ENCODE peak calls at places on chromosome 10, in five cellular contexts. One of them, this sample, is unnamed.

GRCh38 chr10:3805791-3806381 is 20.9 kb upstream of the KLF6 start:
- DNase-seq in stimulated activated CD4-positive, alpha-beta T cell treated with anti-CD3 and anti-CD28 coated beads, Interleukin-12 subunit alpha, Interleukin-12 subunit beta, amount 100 ng/mL, for 48 hours: no peak
- DNase-seq in left colon: no peak
- DNase-seq in AG10803: peak; percentile 88
- DNase-seq in SW480: peak; percentile 86
- DNase-seq in this sample: peak; percentile 46

GRCh38 chr10:59905066-59905734 is 1.2 kb downstream of the CCDC6 start:
- DNase-seq in stimulated activated CD4-positive, alpha-beta T cell treated with anti-CD3 and anti-CD28 coated beads, Interleukin-12 subunit alpha, Interleukin-12 subunit beta, amount 100 ng/mL, for 48 hours: peak; percentile 43
- DNase-seq in left colon: peak; percentile 58
- DNase-seq in SW480: peak; percentile 6
- DNase-seq in AG10803: no peak
- DNase-seq in this sample: peak; percentile 49

GRCh38 chr10:61643316-61643751 is 19.4 kb upstream of the CABCOCO1 start:
- DNase-seq in SW480: no peak
- DNase-seq in left colon: no peak
- DNase-seq in AG10803: peak; percentile 85
- DNase-seq in stimulated activated CD4-positive, alpha-beta T cell treated with anti-CD3 and anti-CD28 coated beads, Interleukin-12 subunit alpha, Interleukin-12 subunit beta, amount 100 ng/mL, for 48 hours: no peak
- DNase-seq in this sample: no peak

GRCh38 chr10:13848530-13849425 is 262.0 kb downstream of the PRPF18 start:
- DNase-seq in left colon: no peak
- DNase-seq in stimulated activated CD4-positive, alpha-beta T cell treated with anti-CD3 and anti-CD28 coated beads, Interleukin-12 subunit alpha, Interleukin-12 subunit beta, amount 100 ng/mL, for 48 hours: no peak
- DNase-seq in AG10803: no peak
- DNase-seq in SW480: no peak
- DNase-seq in this sample: no peak

GRCh38 chr10:84783386-84783785 is 455.0 kb downstream of the CCSER2 start:
- DNase-seq in AG10803: no peak
- DNase-seq in SW480: peak; percentile 51
- DNase-seq in stimulated activated CD4-positive, alpha-beta T cell treated with anti-CD3 and anti-CD28 coated beads, Interleukin-12 subunit alpha, Interleukin-12 subunit beta, amount 100 ng/mL, for 48 hours: no peak
- DNase-seq in left colon: no peak
- DNase-seq in this sample: no peak

GRCh38 chr10:35336921-35337741 is 822 bp downstream of the CCNY start:
- DNase-seq in stimulated activated CD4-positive, alpha-beta T cell treated with anti-CD3 and anti-CD28 coated beads, Interleukin-12 subunit alpha, Interleukin-12 subunit beta, amount 100 ng/mL, for 48 hours: no peak
- DNase-seq in left colon: peak; percentile 42
- DNase-seq in AG10803: no peak
- DNase-seq in SW480: peak; percentile 54
- DNase-seq in this sample: peak; percentile 45

GRCh38 chr10:116774728-116775151 is 32.4 kb upstream of the HSPA12A start:
- DNase-seq in left colon: peak; percentile 52
- DNase-seq in SW480: peak; percentile 90
- DNase-seq in AG10803: no peak
- DNase-seq in stimulated activated CD4-positive, alpha-beta T cell treated with anti-CD3 and anti-CD28 coated beads, Interleukin-12 subunit alpha, Interleukin-12 subunit beta, amount 100 ng/mL, for 48 hours: no peak
- DNase-seq in this sample: no peak

GRCh38 chr10:58239561-58240169 is 28.0 kb downstream of the IPMK start:
- DNase-seq in stimulated activated CD4-positive, alpha-beta T cell treated with anti-CD3 and anti-CD28 coated beads, Interleukin-12 subunit alpha, Interleukin-12 subunit beta, amount 100 ng/mL, for 48 hours: no peak
- DNase-seq in left colon: no peak
- DNase-seq in SW480: no peak
- DNase-seq in AG10803: peak; percentile 22
- DNase-seq in this sample: no peak

GRCh38 chr10:122515022-122515424 is 45.5 kb upstream of the DMBT1 start:
- DNase-seq in AG10803: no peak
- DNase-seq in SW480: no peak
- DNase-seq in left colon: no peak
- DNase-seq in stimulated activated CD4-positive, alpha-beta T cell treated with anti-CD3 and anti-CD28 coated beads, Interleukin-12 subunit alpha, Interleukin-12 subunit beta, amount 100 ng/mL, for 48 hours: no peak
- DNase-seq in this sample: no peak

GRCh38 chr10:5757766-5758517 is 55.3 kb downstream of the GDI2 start:
- DNase-seq in stimulated activated CD4-positive, alpha-beta T cell treated with anti-CD3 and anti-CD28 coated beads, Interleukin-12 subunit alpha, Interleukin-12 subunit beta, amount 100 ng/mL, for 48 hours: no peak
- DNase-seq in left colon: no peak
- DNase-seq in SW480: no peak
- DNase-seq in AG10803: no peak
- DNase-seq in this sample: no peak

GRCh38 chr10:76626406-76626805 is 1011.2 kb downstream of the KCNMA1 start:
- DNase-seq in stimulated activated CD4-positive, alpha-beta T cell treated with anti-CD3 and anti-CD28 coated beads, Interleukin-12 subunit alpha, Interleukin-12 subunit beta, amount 100 ng/mL, for 48 hours: no peak
- DNase-seq in SW480: no peak
- DNase-seq in left colon: no peak
- DNase-seq in AG10803: no peak
- DNase-seq in this sample: no peak

GRCh38 chr10:16987129-16987670 is 142.4 kb downstream of the CUBN start:
- DNase-seq in left colon: no peak
- DNase-seq in AG10803: peak; percentile 88
- DNase-seq in SW480: no peak
- DNase-seq in stimulated activated CD4-positive, alpha-beta T cell treated with anti-CD3 and anti-CD28 coated beads, Interleukin-12 subunit alpha, Interleukin-12 subunit beta, amount 100 ng/mL, for 48 hours: no peak
- DNase-seq in this sample: no peak

GRCh38 chr10:38112159-38112558 is 18.0 kb downstream of the ZNF37A start:
- DNase-seq in left colon: no peak
- DNase-seq in SW480: no peak
- DNase-seq in AG10803: no peak
- DNase-seq in stimulated activated CD4-positive, alpha-beta T cell treated with anti-CD3 and anti-CD28 coated beads, Interleukin-12 subunit alpha, Interleukin-12 subunit beta, amount 100 ng/mL, for 48 hours: no peak
- DNase-seq in this sample: no peak

GRCh38 chr10:111784936-111785465 is 398.6 kb downstream of the GPAM start:
- DNase-seq in stimulated activated CD4-positive, alpha-beta T cell treated with anti-CD3 and anti-CD28 coated beads, Interleukin-12 subunit alpha, Interleukin-12 subunit beta, amount 100 ng/mL, for 48 hours: no peak
- DNase-seq in AG10803: no peak
- DNase-seq in left colon: no peak
- DNase-seq in SW480: no peak
- DNase-seq in this sample: no peak

GRCh38 chr10:6256439-6256838 is 53.7 kb downstream of the PFKFB3 start:
- DNase-seq in left colon: no peak
- DNase-seq in stimulated activated CD4-positive, alpha-beta T cell treated with anti-CD3 and anti-CD28 coated beads, Interleukin-12 subunit alpha, Interleukin-12 subunit beta, amount 100 ng/mL, for 48 hours: no peak
- DNase-seq in AG10803: no peak
- DNase-seq in SW480: no peak
- DNase-seq in this sample: no peak

GRCh38 chr10:132881186-132881920 is 61.0 kb downstream of the CFAP46 start:
- DNase-seq in left colon: peak; percentile 11
- DNase-seq in SW480: no peak
- DNase-seq in stimulated activated CD4-positive, alpha-beta T cell treated with anti-CD3 and anti-CD28 coated beads, Interleukin-12 subunit alpha, Interleukin-12 subunit beta, amount 100 ng/mL, for 48 hours: no peak
- DNase-seq in AG10803: no peak
- DNase-seq in this sample: no peak

GRCh38 chr10:106557951-106558733 is 606.4 kb downstream of the SORCS1 start:
- DNase-seq in SW480: no peak
- DNase-seq in AG10803: peak; percentile 59
- DNase-seq in left colon: no peak
- DNase-seq in stimulated activated CD4-positive, alpha-beta T cell treated with anti-CD3 and anti-CD28 coated beads, Interleukin-12 subunit alpha, Interleukin-12 subunit beta, amount 100 ng/mL, for 48 hours: no peak
- DNase-seq in this sample: no peak

GRCh38 chr10:32795598-32796183 is 162.3 kb downstream of the ITGB1 start:
- DNase-seq in AG10803: peak; percentile 34
- DNase-seq in left colon: no peak
- DNase-seq in SW480: peak; percentile 47
- DNase-seq in stimulated activated CD4-positive, alpha-beta T cell treated with anti-CD3 and anti-CD28 coated beads, Interleukin-12 subunit alpha, Interleukin-12 subunit beta, amount 100 ng/mL, for 48 hours: no peak
- DNase-seq in this sample: no peak

GRCh38 chr10:44908936-44909335 is 2.2 kb upstream of the TMEM72 start:
- DNase-seq in left colon: no peak
- DNase-seq in AG10803: no peak
- DNase-seq in SW480: no peak
- DNase-seq in stimulated activated CD4-positive, alpha-beta T cell treated with anti-CD3 and anti-CD28 coated beads, Interleukin-12 subunit alpha, Interleukin-12 subunit beta, amount 100 ng/mL, for 48 hours: no peak
- DNase-seq in this sample: no peak

GRCh38 chr10:45152726-45153125 is 152.0 kb downstream of the ZNF22 start:
- DNase-seq in SW480: no peak
- DNase-seq in AG10803: no peak
- DNase-seq in left colon: no peak
- DNase-seq in stimulated activated CD4-positive, alpha-beta T cell treated with anti-CD3 and anti-CD28 coated beads, Interleukin-12 subunit alpha, Interleukin-12 subunit beta, amount 100 ng/mL, for 48 hours: no peak
- DNase-seq in this sample: no peak

GRCh38 chr10:70093335-70093944 is 39.2 kb downstream of the AIFM2 start:
- DNase-seq in left colon: no peak
- DNase-seq in stimulated activated CD4-positive, alpha-beta T cell treated with anti-CD3 and anti-CD28 coated beads, Interleukin-12 subunit alpha, Interleukin-12 subunit beta, amount 100 ng/mL, for 48 hours: no peak
- DNase-seq in AG10803: no peak
- DNase-seq in SW480: no peak
- DNase-seq in this sample: no peak

GRCh38 chr10:22693371-22693784 is 21.0 kb downstream of the PIP4K2A start:
- DNase-seq in stimulated activated CD4-positive, alpha-beta T cell treated with anti-CD3 and anti-CD28 coated beads, Interleukin-12 subunit alpha, Interleukin-12 subunit beta, amount 100 ng/mL, for 48 hours: no peak
- DNase-seq in left colon: no peak
- DNase-seq in AG10803: peak; percentile 73
- DNase-seq in SW480: no peak
- DNase-seq in this sample: no peak

GRCh38 chr10:59362991-59363390 is 642 bp upstream of the FAM13C start:
- DNase-seq in AG10803: peak; percentile 26
- DNase-seq in stimulated activated CD4-positive, alpha-beta T cell treated with anti-CD3 and anti-CD28 coated beads, Interleukin-12 subunit alpha, Interleukin-12 subunit beta, amount 100 ng/mL, for 48 hours: no peak
- DNase-seq in SW480: peak; percentile 78
- DNase-seq in left colon: peak; percentile 63
- DNase-seq in this sample: peak; percentile 67

GRCh38 chr10:12509016-12509793 is 159.9 kb downstream of the CAMK1D start:
- DNase-seq in left colon: no peak
- DNase-seq in AG10803: no peak
- DNase-seq in stimulated activated CD4-positive, alpha-beta T cell treated with anti-CD3 and anti-CD28 coated beads, Interleukin-12 subunit alpha, Interleukin-12 subunit beta, amount 100 ng/mL, for 48 hours: no peak
- DNase-seq in SW480: no peak
- DNase-seq in this sample: peak; percentile 20

GRCh38 chr10:16581202-16581601 is 59.5 kb upstream of the C1QL3 start:
- DNase-seq in left colon: no peak
- DNase-seq in SW480: no peak
- DNase-seq in AG10803: no peak
- DNase-seq in stimulated activated CD4-positive, alpha-beta T cell treated with anti-CD3 and anti-CD28 coated beads, Interleukin-12 subunit alpha, Interleukin-12 subunit beta, amount 100 ng/mL, for 48 hours: no peak
- DNase-seq in this sample: no peak

GRCh38 chr10:78983608-78984007 is 85.2 kb upstream of the ZMIZ1 start:
- DNase-seq in AG10803: no peak
- DNase-seq in SW480: no peak
- DNase-seq in stimulated activated CD4-positive, alpha-beta T cell treated with anti-CD3 and anti-CD28 coated beads, Interleukin-12 subunit alpha, Interleukin-12 subunit beta, amount 100 ng/mL, for 48 hours: no peak
- DNase-seq in left colon: no peak
- DNase-seq in this sample: no peak

GRCh38 chr10:46097576-46098317 is 51.7 kb upstream of the MSMB start:
- DNase-seq in SW480: no peak
- DNase-seq in AG10803: no peak
- DNase-seq in stimulated activated CD4-positive, alpha-beta T cell treated with anti-CD3 and anti-CD28 coated beads, Interleukin-12 subunit alpha, Interleukin-12 subunit beta, amount 100 ng/mL, for 48 hours: no peak
- DNase-seq in left colon: no peak
- DNase-seq in this sample: no peak

GRCh38 chr10:129710510-129710847 is 243.4 kb downstream of the MGMT start:
- DNase-seq in stimulated activated CD4-positive, alpha-beta T cell treated with anti-CD3 and anti-CD28 coated beads, Interleukin-12 subunit alpha, Interleukin-12 subunit beta, amount 100 ng/mL, for 48 hours: no peak
- DNase-seq in left colon: no peak
- DNase-seq in SW480: no peak
- DNase-seq in AG10803: no peak
- DNase-seq in this sample: no peak

This sample was measured in ureter.